ENCODE peak calls at places on chromosomes 12 and 14, in six cellular contexts. I, D, O, F, H and T are unnamed samples.

GRCh38 chr12:106245767-106246166 is 2.1 kb downstream of the CKAP4 start:
- DNase-seq in O (no peak), I (no peak), D (no peak), H (no peak), F (peak), T (no peak)

GRCh38 chr14:90301122-90301521 is 30.6 kb downstream of the NRDE2 start:
- DNase-seq in D (no peak), F (no peak), O (no peak), H (no peak), I (no peak), T (no peak)

GRCh38 chr14:103074699-103075341 is 9.2 kb upstream of the LBHD2 start:
- DNase-seq in O (no peak), I (no peak), H (no peak), F (no peak), D (no peak), T (no peak)

GRCh38 chr14:69643430-69644200 is 32.2 kb downstream of the SUSD6 start:
- DNase-seq in I (no peak), O (no peak), F (peak), D (no peak), H (peak), T (no peak)

GRCh38 chr14:105258846-105259245 is 10.5 kb downstream of the BTBD6 start:
- DNase-seq in H (no peak), F (peak), O (no peak), I (no peak), D (no peak), T (no peak)

GRCh38 chr12:117125275-117125613 is 26.0 kb upstream of the TESC start:
- DNase-seq in D (no peak), F (no peak), I (no peak), H (no peak), O (no peak), T (no peak)

GRCh38 chr12:111149299-111149698 is 219.6 kb downstream of the PHETA1 start:
- DNase-seq in F (no peak), I (no peak), D (no peak), O (no peak), H (no peak), T (no peak)

GRCh38 chr12:15682826-15683225 is 106.4 kb downstream of the EPS8 start:
- DNase-seq in D (no peak), F (no peak), H (no peak), I (no peak), O (no peak), T (no peak)

GRCh38 chr14:54147285-54147684 is 190.7 kb upstream of the BMP4 start:
- DNase-seq in D (no peak), O (no peak), H (peak), F (peak), I (no peak), T (no peak)

GRCh38 chr14:21103165-21103709 is 2.4 kb downstream of the TMEM253 start:
- DNase-seq in F (no peak), D (no peak), H (no peak), I (no peak), O (no peak), T (no peak)

GRCh38 chr14:93137864-93138263 is 22.1 kb upstream of the ITPK1 start:
- DNase-seq in I (no peak), F (no peak), O (no peak), D (no peak), H (no peak), T (peak)

GRCh38 chr12:34299802-34300193 is 277.5 kb downstream of the ALG10 start:
- DNase-seq in H (no peak), O (no peak), F (no peak), D (no peak), I (no peak), T (no peak)

GRCh38 chr12:66533767-66534166 is 145.1 kb downstream of the GRIP1 start:
- DNase-seq in H (no peak), O (no peak), I (no peak), D (no peak), F (no peak), T (no peak)

GRCh38 chr14:52550661-52551060 is 1.6 kb downstream of the TXNDC16 start:
- DNase-seq in I (no peak), O (no peak), H (no peak), F (no peak), D (no peak), T (no peak)

GRCh38 chr14:52553002-52553670 is 500 bp downstream of the GPR137C start:
- DNase-seq in F (no peak), H (no peak), O (peak), I (peak), D (no peak), T (peak)

GRCh38 chr14:52551205-52551604 is 1.1 kb downstream of the TXNDC16 start:
- DNase-seq in F (no peak), D (no peak), O (no peak), H (no peak), I (no peak), T (no peak)

GRCh38 chr14:52552063-52552988 is at the start of the genes GPR137C and TXNDC16:
- DNase-seq in F (peak), I (peak), O (peak), H (peak), D (peak), T (peak)

DNA sequence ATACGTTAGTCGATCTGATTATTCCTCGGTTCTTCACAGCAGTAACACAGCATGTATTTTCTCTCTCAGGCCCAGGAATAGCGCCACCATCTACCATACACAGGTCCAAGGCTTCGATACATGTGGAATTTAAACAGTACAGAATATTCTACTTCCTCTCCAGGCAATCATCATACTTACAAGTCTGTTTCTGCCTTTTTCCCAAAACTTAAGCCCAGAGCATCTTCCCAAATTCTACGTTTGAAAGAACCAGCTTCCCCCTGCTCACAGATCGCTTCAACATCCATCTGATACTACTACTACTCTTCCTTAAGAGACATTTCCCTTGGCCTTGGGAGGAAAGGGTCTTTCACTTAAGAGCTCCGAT is 626 bp downstream of the TXNDC16 start:
- DNase-seq in I (no peak), F (peak), O (no peak), H (no peak), D (no peak), T (no peak)
- TF ChIP-seq CTCF in I (no peak), F (peak), O (no peak), H (peak), D (peak), T (no peak)

GRCh38 chr14:72970824-72971434 is 44.7 kb downstream of the DCAF4 start:
- DNase-seq in F (no peak), H (no peak), O (peak), I (no peak), D (no peak), T (no peak)

GRCh38 chr14:72974661-72975060 is 48.4 kb downstream of the DCAF4 start:
- DNase-seq in H (no peak), O (no peak), I (no peak), D (no peak), F (no peak), T (no peak)

GRCh38 chr14:72980863-72981262 is 46.0 kb downstream of the ZFYVE1 start:
- DNase-seq in F (no peak), H (no peak), D (no peak), O (no peak), I (no peak), T (no peak)

GRCh38 chr14:72978856-72979255 is 48.0 kb downstream of the ZFYVE1 start:
- DNase-seq in D (no peak), I (no peak), O (no peak), H (no peak), F (no peak), T (no peak)

DNA sequence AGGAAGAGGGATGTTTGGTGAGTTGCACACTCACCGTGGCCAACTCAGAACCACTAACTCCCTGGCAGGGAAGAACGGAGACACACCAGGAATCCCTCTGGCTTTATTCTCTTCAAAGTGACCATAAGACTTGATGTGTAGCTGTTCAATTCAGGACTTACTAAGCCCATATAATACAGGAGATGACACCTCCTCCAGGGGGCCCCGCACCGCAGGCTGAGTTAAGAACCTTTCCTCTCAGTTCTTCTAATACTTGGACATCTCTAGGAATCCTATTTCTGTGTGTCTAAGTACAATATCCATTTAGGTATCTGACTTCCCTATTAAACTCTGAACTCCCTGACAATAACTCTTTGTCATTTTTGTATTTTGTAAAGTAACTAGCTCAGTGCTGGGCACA is 49.5 kb downstream of the DCAF4 start:
- DNase-seq in O (no peak), H (no peak), I (no peak), D (no peak), F (no peak), T (no peak)
- TF ChIP-seq CTCF in O (no peak), H (no peak), I (no peak), D (no peak), F (peak), T (no peak)

DNA sequence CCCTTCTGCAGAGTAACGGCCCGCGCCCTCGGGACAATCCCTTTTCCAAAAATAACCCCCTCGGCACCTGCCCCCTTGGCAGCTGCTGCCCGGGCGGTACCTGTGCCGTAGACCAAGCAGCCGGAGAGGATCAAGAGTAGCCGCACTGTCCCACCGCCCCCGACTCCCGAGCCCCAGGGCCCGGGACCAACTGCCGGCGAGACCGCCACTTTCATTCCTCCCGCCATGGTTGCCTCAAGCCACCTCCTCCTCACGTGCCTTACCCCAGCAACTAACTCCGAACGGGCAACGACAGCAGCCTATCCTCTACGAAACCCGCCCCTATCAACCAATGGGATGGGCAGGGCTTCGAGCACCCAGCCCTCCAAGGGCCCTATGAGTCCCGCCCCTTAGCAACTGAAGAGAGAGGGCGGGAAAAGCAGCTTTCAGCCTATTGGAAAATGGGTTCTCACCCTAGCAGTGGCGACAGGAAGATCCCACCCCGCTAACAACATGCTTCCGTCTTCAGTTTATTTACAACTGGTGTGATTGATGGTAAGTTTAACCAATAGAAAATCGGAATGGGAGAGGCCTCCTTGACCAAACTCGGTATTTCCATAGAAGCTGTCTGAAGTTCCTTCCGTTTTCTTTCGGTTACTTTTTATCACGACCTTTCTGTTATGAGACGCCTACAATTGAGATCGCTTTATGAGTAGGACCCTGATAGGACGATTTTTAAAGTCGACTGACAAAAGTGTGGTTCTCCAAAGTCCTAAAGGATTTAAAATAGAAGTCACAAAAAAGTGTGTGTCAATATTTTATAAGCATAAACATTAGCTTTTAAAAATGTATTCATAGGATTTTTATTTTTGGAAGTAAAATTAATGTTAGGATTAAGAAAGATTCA is at the start of gene NEMP1:
- DNase-seq in F (peak), H (peak), I (peak), O (peak), D (peak), T (peak)
- TF ChIP-seq CTCF in F (no peak), H (no peak), I (no peak), O (no peak), D (no peak), T (no peak)

GRCh38 chr14:39581474-39581873 is 149.2 kb upstream of the FBXO33 start:
- DNase-seq in H (no peak), O (no peak), I (no peak), F (no peak), D (no peak), T (no peak)
- TF ChIP-seq CTCF in H (no peak), O (peak), I (no peak), F (no peak), D (no peak), T (no peak)

GRCh38 chr12:45547132-45547531 is 182.4 kb upstream of the ARID2 start:
- DNase-seq in I (no peak), H (no peak), F (no peak), O (no peak), D (no peak), T (no peak)

GRCh38 chr12:45543887-45544286 is 185.6 kb upstream of the ARID2 start:
- DNase-seq in F (peak), O (peak), I (no peak), H (peak), D (peak), T (peak)

GRCh38 chr12:45549503-45549902 is 180.0 kb upstream of the ARID2 start:
- DNase-seq in H (no peak), F (no peak), O (no peak), I (no peak), D (no peak), T (no peak)

GRCh38 chr12:45546545-45546944 is 183.0 kb upstream of the ARID2 start:
- DNase-seq in F (no peak), H (no peak), O (no peak), D (no peak), I (no peak), T (no peak)

GRCh38 chr12:45547822-45548221 is 181.7 kb upstream of the ARID2 start:
- DNase-seq in I (no peak), F (peak), O (no peak), D (no peak), H (no peak), T (no peak)
- TF ChIP-seq CTCF in I (no peak), F (no peak), O (no peak), D (no peak), H (no peak), T (no peak)

DNA sequence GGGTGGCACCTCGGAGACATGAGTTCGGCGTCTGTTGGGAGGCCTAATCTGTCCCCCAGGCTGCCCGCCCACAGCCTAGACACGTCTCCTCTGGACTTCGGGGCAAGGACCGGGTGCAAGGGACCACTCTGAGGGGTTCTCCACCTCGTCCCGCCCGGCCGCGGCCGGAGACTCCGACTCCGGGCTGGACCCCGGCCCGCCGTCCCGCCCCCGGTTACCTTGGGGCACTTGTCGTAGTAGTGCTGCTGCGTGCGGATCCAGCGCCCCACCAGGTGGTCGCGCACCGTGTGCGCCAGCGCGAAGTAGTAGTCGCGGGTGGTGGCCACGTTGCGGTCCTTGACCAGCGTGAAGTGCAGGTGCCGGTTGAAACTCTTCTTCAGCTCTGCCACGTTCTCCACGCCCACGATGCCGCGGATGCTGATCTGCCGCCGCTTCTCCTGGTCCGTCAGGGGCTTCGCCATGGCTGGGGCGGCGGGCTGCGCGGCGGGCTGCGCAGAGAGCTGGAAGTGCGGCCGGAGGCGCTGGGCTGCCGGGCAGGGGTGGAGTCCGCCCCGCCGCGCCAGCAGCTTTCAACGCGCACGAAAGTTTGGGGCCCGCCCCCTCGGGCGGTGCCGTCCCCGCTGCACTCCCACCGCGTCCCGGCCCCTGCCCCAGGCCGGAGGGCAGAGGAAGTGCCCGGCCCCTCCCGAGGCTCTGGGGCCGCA is at the start of gene PYGL:
- DNase-seq in F (peak), I (no peak), O (peak), H (no peak), D (no peak), T (peak)
- TF ChIP-seq CTCF in F (no peak), I (no peak), O (no peak), H (no peak), D (no peak), T (no peak)